ENCODE peak calls at places on chromosomes 2 and 18, in five cellular contexts. I is K562, M is A549, U is GM12878, Z is HepG2. T is an unnamed sample.
A peak's percentile ranks its signal among the peaks of the same experiment; 100 is the strongest.

GRCh38 chr2:30615926-30616325 is 168.9 kb downstream of the LCLAT1 start:
- ATAC-seq in I (no peak), M (no peak), U (no peak), Z (no peak), T (no peak)

GRCh38 chr2:197909377-197909776 is 105.0 kb downstream of the PLCL1 start:
- ATAC-seq in I (peak; percentile 87), M (no peak), U (peak; percentile 60), Z (no peak), T (no peak)

GRCh38 chr2:20617081-20617575 is 33.8 kb downstream of the HS1BP3 start:
- ATAC-seq in I (peak; percentile 78), M (no peak), U (no peak), Z (peak; percentile 14), T (peak; percentile 52)

GRCh38 chr2:20062615-20063545 is 11.5 kb upstream of the LAPTM4A start:
- ATAC-seq in I (no peak), M (no peak), U (peak; percentile 49), Z (no peak), T (peak; percentile 64)

GRCh38 chr2:25543939-25544338 is 129.4 kb downstream of the DTNB start:
- ATAC-seq in I (no peak), M (no peak), U (no peak), Z (no peak), T (no peak)

GRCh38 chr2:232447091-232447620 is 8.8 kb upstream of the ALPI start:
- ATAC-seq in I (no peak), M (no peak), U (no peak), Z (no peak), T (no peak)

GRCh38 chr18:53920312-53921075 is 304.0 kb downstream of the MBD2 start:
- ATAC-seq in I (no peak), M (no peak), U (no peak), Z (no peak), T (peak; percentile 41)

GRCh38 chr18:7490104-7490503 is 77.0 kb upstream of the PTPRM start:
- ATAC-seq in I (no peak), M (no peak), U (no peak), Z (no peak), T (no peak)

GRCh38 chr18:59918320-59918755 is 18.5 kb downstream of the PMAIP1 start:
- ATAC-seq in I (peak; percentile 86), M (peak; percentile 78), U (peak; percentile 82), Z (no peak), T (peak; percentile 80)

GRCh38 chr18:66826211-66826610 is 222.3 kb upstream of the CDH19 start:
- ATAC-seq in I (no peak), M (no peak), U (no peak), Z (no peak), T (no peak)

GRCh38 chr2:109185801-109186570 is 57.0 kb downstream of the SH3RF3 start:
- ATAC-seq in I (no peak), M (no peak), U (no peak), Z (no peak), T (peak; percentile 90)

GRCh38 chr2:56448403-56448998 is 264.7 kb downstream of the CCDC85A start:
- ATAC-seq in I (no peak), M (peak; percentile 72), U (no peak), Z (peak; percentile 74), T (no peak)

GRCh38 chr18:56413862-56414261 is 224.5 kb downstream of the TXNL1 start:
- ATAC-seq in I (no peak), M (no peak), U (no peak), Z (no peak), T (no peak)

GRCh38 chr18:45667056-45667455 is 51.8 kb downstream of the SLC14A2 start:
- ATAC-seq in I (no peak), M (no peak), U (peak; percentile 45), Z (no peak), T (no peak)

GRCh38 chr2:199463708-199464613 is 6.2 kb upstream of the SATB2 start:
- ATAC-seq in I (no peak), M (no peak), U (no peak), Z (no peak), T (no peak)

GRCh38 chr2:197377670-197378069 is 57.2 kb downstream of the SF3B1 start:
- ATAC-seq in I (no peak), M (no peak), U (peak; percentile 77), Z (no peak), T (no peak)

GRCh38 chr2:26957524-26957923 is 12.9 kb upstream of the MAPRE3 start:
- ATAC-seq in I (no peak), M (no peak), U (no peak), Z (no peak), T (no peak)

GRCh38 chr2:24065341-24065740 is 10.8 kb downstream of the SF3B6 start:
- ATAC-seq in I (no peak), M (no peak), U (no peak), Z (no peak), T (no peak)

GRCh38 chr2:213246665-213247281 is 37.5 kb upstream of the SPAG16 start:
- ATAC-seq in I (no peak), M (no peak), U (peak; percentile 13), Z (peak; percentile 40), T (no peak)

GRCh38 chr2:11357428-11357972 is 13.1 kb upstream of the ROCK2 start:
- ATAC-seq in I (peak; percentile 19), M (peak; percentile 40), U (no peak), Z (peak; percentile 87), T (peak; percentile 65)

GRCh38 chr2:101282980-101283379 is 25.5 kb downstream of the RNF149 start:
- ATAC-seq in I (no peak), M (no peak), U (no peak), Z (no peak), T (no peak)

GRCh38 chr2:143282684-143283083 is 153.5 kb downstream of the ARHGAP15 start:
- ATAC-seq in I (peak; percentile 47), M (no peak), U (peak; percentile 47), Z (peak; percentile 50), T (no peak)

GRCh38 chr2:179248024-179248348 is 16.6 kb downstream of the SESTD1 start:
- ATAC-seq in I (no peak), M (no peak), U (peak; percentile 53), Z (no peak), T (no peak)

GRCh38 chr2:43343573-43344304 is 117.3 kb upstream of the ZFP36L2 start:
- ATAC-seq in I (peak; percentile 27), M (no peak), U (no peak), Z (no peak), T (peak; percentile 76)

GRCh38 chr18:79077181-79077580 is 8.0 kb downstream of the ATP9B start:
- ATAC-seq in I (no peak), M (no peak), U (no peak), Z (no peak), T (no peak)

GRCh38 chr18:11994346-11994707 is 13.0 kb downstream of the IMPA2 start:
- ATAC-seq in I (no peak), M (peak; percentile 54), U (no peak), Z (peak; percentile 63), T (peak; percentile 78)

GRCh38 chr2:170481201-170481600 is 233.9 kb upstream of the SP5 start:
- ATAC-seq in I (no peak), M (no peak), U (peak; percentile 88), Z (no peak), T (no peak)

GRCh38 chr2:217953011-217953481 is 49.7 kb downstream of the TNS1 start:
- ATAC-seq in I (no peak), M (no peak), U (no peak), Z (no peak), T (peak; percentile 71)

GRCh38 chr18:67456691-67457090 is 59.8 kb downstream of the DSEL start:
- ATAC-seq in I (no peak), M (no peak), U (no peak), Z (no peak), T (no peak)

GRCh38 chr2:232444409-232445148 is 11.4 kb upstream of the ALPI start:
- ATAC-seq in I (peak; percentile 64), M (peak; percentile 41), U (peak; percentile 76), Z (peak; percentile 32), T (no peak)

GRCh38 chr2:150339951-150340350 is 147.5 kb downstream of the RND3 start:
- ATAC-seq in I (no peak), M (no peak), U (no peak), Z (no peak), T (no peak)

GRCh38 chr2:46690825-46691224 is 211.5 kb downstream of the TMEM247 start:
- ATAC-seq in I (no peak), M (peak; percentile 89), U (no peak), Z (no peak), T (no peak)
- TF ChIP-seq EP300 in I (peak; percentile 30), M (no peak), U (no peak), Z (peak; percentile 22), T (no peak)

GRCh38 chr2:186347472-186347871 is 138.6 kb upstream of the ZC3H15 start:
- ATAC-seq in I (no peak), M (no peak), U (peak; percentile 82), Z (no peak), T (no peak)
- TF ChIP-seq EP300 in I (no peak), M (no peak), U (no peak), Z (no peak), T (no peak)

DNA sequence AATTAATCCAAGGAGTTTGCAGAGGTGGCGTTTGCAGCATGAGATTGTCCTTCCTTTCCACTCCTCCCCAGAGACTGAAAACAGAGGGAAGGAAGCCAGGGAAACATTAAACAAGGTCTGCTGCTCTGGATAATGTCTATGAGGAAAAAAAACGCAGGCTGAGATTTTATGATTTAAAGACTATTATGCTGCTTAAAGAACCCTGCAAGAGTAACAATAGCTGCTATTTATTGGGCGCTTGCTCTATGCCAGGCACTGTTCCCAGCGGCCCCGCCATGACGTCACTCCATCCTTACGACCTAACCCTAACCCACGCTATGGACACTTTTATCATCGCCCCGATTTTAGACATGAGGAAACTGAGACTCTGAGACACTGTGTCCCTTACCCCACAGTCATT is 222.4 kb downstream of the BCL2 start:
- ATAC-seq in I (no peak), M (no peak), U (no peak), Z (no peak), T (no peak)
- TF ChIP-seq EP300 in I (no peak), M (no peak), U (no peak), Z (no peak), T (no peak)

GRCh38 chr2:139514946-139515345 is 734.8 kb upstream of the NXPH2 start:
- ATAC-seq in I (no peak), M (no peak), U (no peak), Z (no peak), T (no peak)

DNA sequence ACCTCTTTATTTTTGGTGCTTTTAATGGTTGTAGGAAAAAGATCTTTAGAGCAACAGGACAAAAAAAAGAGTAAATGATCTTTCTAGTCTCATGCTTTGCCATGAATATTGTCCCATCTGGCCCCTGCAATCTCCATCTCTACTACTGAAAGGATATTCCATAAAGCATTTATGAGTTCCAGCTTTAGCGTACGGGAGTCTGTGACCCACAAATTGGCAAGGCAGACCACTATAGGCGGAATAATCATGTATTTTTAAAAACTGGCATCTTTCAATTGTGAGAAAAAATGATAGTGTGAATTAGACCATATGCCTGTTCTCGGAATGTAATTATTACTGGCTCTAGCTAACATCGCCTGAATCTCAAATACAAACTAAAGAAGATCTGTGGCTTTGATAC is 738.1 kb upstream of the NXPH2 start:
- ATAC-seq in I (no peak), M (no peak), U (no peak), Z (no peak), T (no peak)
- TF ChIP-seq EP300 in I (no peak), M (no peak), U (no peak), Z (no peak), T (no peak)

GRCh38 chr2:201642579-201643215 is 606 bp downstream of the TMEM237 start:
- ATAC-seq in I (peak; percentile 95), M (peak; percentile 92), U (peak; percentile 93), Z (peak; percentile 96), T (peak; percentile 90)
- TF ChIP-seq EP300 in I (no peak), M (no peak), U (peak; percentile 17), Z (peak; percentile 8), T (no peak)